ENCODE peak calls at places on chromosome 13, in ten cellular contexts. B, F, G, T, V, O, U, S, D and H are unnamed samples.

GRCh38 chr13:43935878-43936277 is 56.2 kb downstream of the LACC1 start:
- DNase-seq in B (no peak), F (no peak), G (no peak), T (no peak), V (no peak), O (no peak), U (no peak), S (no peak), D (peak; percentile 66), H (no peak)

GRCh38 chr13:49060698-49061387 is 85.1 kb downstream of the FNDC3A start:
- DNase-seq in B (no peak), F (no peak), G (no peak), T (no peak), V (no peak), O (no peak), U (no peak), S (no peak), D (no peak), H (no peak)

GRCh38 chr13:100673376-100673830 is 1.2 kb downstream of the TMTC4 start:
- DNase-seq in B (peak; percentile 11), F (no peak), G (no peak), T (no peak), V (no peak), O (no peak), U (no peak), S (no peak), D (no peak), H (no peak)

GRCh38 chr13:94997126-94997525 is 284.8 kb upstream of the SOX21 start:
- DNase-seq in B (no peak), F (no peak), G (no peak), T (no peak), V (no peak), O (no peak), U (no peak), S (no peak), D (no peak), H (no peak)

GRCh38 chr13:92429231-92429630 is 797.4 kb upstream of the GPC6 start:
- DNase-seq in B (no peak), F (no peak), G (no peak), T (no peak), V (no peak), O (no peak), U (no peak), S (no peak), D (no peak), H (no peak)

GRCh38 chr13:22369840-22370239 is 699.0 kb downstream of the FGF9 start:
- DNase-seq in B (no peak), F (no peak), G (no peak), T (no peak), V (no peak), O (no peak), U (no peak), S (no peak), D (no peak), H (no peak)

GRCh38 chr13:47250141-47250540 is 353.3 kb upstream of the HTR2A start:
- DNase-seq in B (no peak), F (no peak), G (peak; percentile 6), T (peak; percentile 61), V (no peak), O (no peak), U (no peak), S (no peak), D (peak; percentile 56), H (no peak)

GRCh38 chr13:102580552-102581169 is 16.1 kb upstream of the TPP2 start:
- DNase-seq in B (peak; percentile 32), F (peak; percentile 70), G (no peak), T (no peak), V (peak; percentile 83), O (peak; percentile 15), U (peak; percentile 12), S (no peak), D (peak; percentile 62), H (no peak)

GRCh38 chr13:62678039-62678438 is 1262.4 kb upstream of the PCDH20 start:
- DNase-seq in B (no peak), F (no peak), G (no peak), T (no peak), V (no peak), O (no peak), U (no peak), S (no peak), D (no peak), H (no peak)

GRCh38 chr13:19597523-19597922 is 35.9 kb upstream of the MPHOSPH8 start:
- DNase-seq in B (no peak), F (no peak), G (no peak), T (no peak), V (no peak), O (no peak), U (no peak), S (no peak), D (no peak), H (no peak)

GRCh38 chr13:31073859-31074718 is 87.6 kb downstream of the HSPH1 start:
- DNase-seq in B (no peak), F (peak; percentile 18), G (no peak), T (no peak), V (peak; percentile 42), O (no peak), U (no peak), S (no peak), D (no peak), H (no peak)